ENCODE peak calls at places on chromosomes 11 and 22, in seven cellular contexts. O, P, E, T, N, D and C are unnamed samples.

GRCh38 chr11:16357776-16358175 is 1.4 kb upstream of the SOX6 start:
- DNase-seq in E (no peak), N (no peak), D (no peak), P (no peak), O (no peak), T (no peak), C (no peak)

GRCh38 chr22:23781533-23781932 is 5.2 kb upstream of the SMARCB1 start:
- DNase-seq in E (peak; percentile 32), D (no peak), O (no peak), P (peak; percentile 96), T (no peak), N (no peak), C (no peak)

GRCh38 chr11:6022954-6023353 is 7.6 kb downstream of the OR56A1 start:
- DNase-seq in P (peak; percentile 5), N (no peak), D (no peak), E (peak; percentile 3), O (peak; percentile 7), T (peak; percentile 9), C (peak; percentile 4)

GRCh38 chr11:96314326-96315050 is 28.5 kb downstream of the MAML2 start:
- DNase-seq in E (peak; percentile 51), O (no peak), D (no peak), T (no peak), N (no peak), P (peak; percentile 63), C (no peak)

GRCh38 chr11:17563248-17563647 is 16.2 kb downstream of the OTOG start:
- DNase-seq in D (no peak), E (no peak), O (peak; percentile 27), N (peak; percentile 69), P (no peak), T (no peak), C (no peak)

GRCh38 chr11:78138694-78139421 is 568 bp downstream of the ALG8 start:
- DNase-seq in D (no peak), O (no peak), N (no peak), E (peak; percentile 28), T (no peak), P (peak; percentile 54), C (no peak)

GRCh38 chr11:47415949-47416472 is 7.6 kb downstream of the SLC39A13 start:
- DNase-seq in O (no peak), P (peak; percentile 98), D (no peak), E (peak; percentile 89), T (no peak), N (peak; percentile 93), C (peak; percentile 89)

GRCh38 chr11:77842451-77843121 is 21.6 kb downstream of the AAMDC start:
- DNase-seq in D (no peak), N (no peak), T (no peak), P (peak; percentile 8), E (peak; percentile 26), O (no peak), C (no peak)

GRCh38 chr11:63985812-63986155 is 454 bp upstream of the OTUB1 start:
- DNase-seq in D (peak; percentile 64), T (peak; percentile 72), O (no peak), P (peak; percentile 57), E (no peak), N (peak; percentile 78), C (no peak)

GRCh38 chr11:71240865-71241691 is 11.3 kb downstream of the SHANK2 start:
- DNase-seq in N (peak; percentile 59), E (peak; percentile 90), P (peak; percentile 82), D (peak; percentile 53), O (no peak), T (no peak), C (peak; percentile 59)

GRCh38 chr11:102306817-102307814 is 10.2 kb upstream of the BIRC3 start:
- DNase-seq in T (peak; percentile 61), E (no peak), O (no peak), P (no peak), N (no peak), D (no peak), C (no peak)

GRCh38 chr11:75966546-75967287 is 151.7 kb downstream of the UVRAG start:
- DNase-seq in O (no peak), N (no peak), P (peak; percentile 90), T (no peak), E (peak; percentile 20), D (no peak), C (peak; percentile 72)

GRCh38 chr11:67040147-67040546 is 16.5 kb upstream of the RHOD start:
- DNase-seq in O (no peak), D (no peak), T (no peak), P (no peak), E (no peak), N (no peak), C (no peak)

GRCh38 chr11:46391578-46392420 is at the start of gene CHRM4:
- DNase-seq in E (no peak), P (peak; percentile 68), T (no peak), O (peak; percentile 86), D (peak; percentile 75), N (no peak), C (no peak)

GRCh38 chr11:34416746-34417145 is 22.0 kb upstream of the CAT start:
- DNase-seq in P (peak; percentile 48), O (no peak), E (no peak), N (no peak), T (no peak), D (no peak), C (no peak)

GRCh38 chr11:116513894-116514293 is 258.9 kb downstream of the BUD13 start:
- DNase-seq in T (no peak), O (peak; percentile 88), P (peak; percentile 3), E (peak; percentile 12), D (no peak), N (no peak), C (no peak)

GRCh38 chr11:115069599-115069998 is 391.3 kb downstream of the NXPE2 start:
- DNase-seq in E (no peak), T (no peak), D (no peak), N (no peak), P (no peak), O (no peak), C (no peak)

GRCh38 chr11:128164090-128164741 is 423.1 kb downstream of the ETS1 start:
- DNase-seq in D (no peak), N (no peak), T (no peak), E (no peak), O (no peak), P (no peak), C (no peak)

GRCh38 chr11:44847316-44847715 is 103.4 kb downstream of the TP53I11 start:
- DNase-seq in E (no peak), P (no peak), O (no peak), N (no peak), T (no peak), D (no peak), C (no peak)
- H3K4me3 ChIP-seq in E (no peak overlapping the region), P (no peak overlapping the region), O (no peak overlapping the region), N (no peak overlapping the region), T (no peak overlapping the region), D (no peak overlapping the region), C (no peak overlapping the region)

DNA sequence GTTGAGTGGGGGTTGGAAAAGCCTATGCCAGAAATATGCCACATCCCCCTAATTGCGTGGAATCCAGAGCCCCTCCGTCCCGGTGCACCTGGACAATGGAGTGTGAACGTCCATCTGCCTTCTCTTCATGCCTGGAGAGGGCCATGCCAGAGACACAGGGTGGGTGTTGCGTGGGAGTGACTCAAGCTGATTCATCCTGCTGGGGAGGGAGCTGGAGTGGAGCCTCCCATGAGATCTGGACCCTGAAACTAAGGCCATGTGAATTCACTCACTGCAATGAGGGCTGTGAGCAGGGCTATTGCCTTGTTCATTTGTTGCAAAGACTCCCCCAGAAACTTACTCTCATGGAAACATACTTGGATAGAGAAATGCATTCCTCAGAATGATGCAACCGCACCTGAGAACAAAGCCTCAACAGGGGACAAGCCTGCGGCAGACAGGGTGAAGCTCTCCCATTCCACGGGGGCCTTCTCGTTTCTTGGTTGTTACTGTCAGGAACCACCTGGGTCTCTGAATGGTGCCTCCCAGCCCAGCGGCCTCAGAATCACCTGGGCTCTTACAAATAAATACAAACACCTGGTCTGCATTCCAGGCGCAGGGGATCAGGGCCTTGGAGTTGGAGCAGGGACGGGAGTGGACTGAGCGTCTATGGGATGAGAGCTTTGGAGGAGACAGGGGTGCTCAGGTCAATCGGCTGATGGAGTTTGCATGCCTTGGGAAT is 1031.2 kb downstream of the BRD1 start:
- DNase-seq in O (no peak), D (no peak), T (no peak), P (no peak), N (no peak), E (no peak), C (no peak)
- H3K4me3 ChIP-seq in O (no peak overlapping the region), D (no peak overlapping the region), T (no peak overlapping the region), P (no peak overlapping the region), N (no peak overlapping the region), E (no peak overlapping the region), C (no peak overlapping the region)

DNA sequence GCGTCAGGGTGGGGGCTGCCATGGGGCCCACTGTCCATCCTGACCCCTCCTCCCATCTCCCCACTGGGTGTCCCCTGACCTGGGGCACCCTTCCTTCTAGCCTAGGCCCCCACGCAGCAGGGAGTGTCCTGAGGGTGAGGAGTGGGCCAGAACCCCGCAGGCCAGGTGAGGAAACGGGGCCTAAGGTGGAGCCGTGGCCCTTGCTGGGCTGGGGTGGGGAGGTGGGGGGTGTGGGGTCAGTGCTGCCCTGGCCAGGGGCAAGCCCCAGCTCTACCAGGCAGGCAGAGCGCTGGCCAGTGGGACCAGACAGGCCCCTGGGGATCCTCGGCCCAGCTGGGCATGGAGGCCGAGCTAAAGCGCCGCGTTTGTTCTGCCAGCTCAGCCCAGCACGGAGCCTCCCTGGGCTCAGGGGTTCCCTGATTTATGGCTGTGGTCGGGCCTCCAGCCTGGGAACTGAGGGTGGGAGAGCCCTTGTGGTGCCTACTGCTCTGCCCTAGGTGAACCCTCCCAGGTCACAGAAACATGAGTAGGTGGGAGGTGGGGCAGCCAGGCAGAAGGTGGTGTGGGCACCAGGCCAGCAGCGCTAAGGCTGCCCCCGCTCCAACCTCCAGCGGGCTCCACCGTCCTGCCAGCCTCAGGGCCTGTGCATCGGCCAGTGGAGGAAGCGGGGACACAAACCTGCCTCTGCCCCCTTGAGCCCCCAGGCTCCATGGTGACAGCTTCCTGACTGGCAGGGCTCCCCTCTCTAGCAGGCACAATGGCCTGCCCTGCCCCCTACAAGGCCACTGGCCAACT is 22.4 kb downstream of the TRMU start:
- DNase-seq in N (no peak), E (no peak), P (no peak), T (no peak), D (peak; percentile 53), O (no peak), C (no peak)
- H3K4me3 ChIP-seq in N (no peak overlapping the region), E (no peak overlapping the region), P (no peak overlapping the region), T (no peak overlapping the region), D (no peak overlapping the region), O (no peak overlapping the region), C (no peak overlapping the region)

DNA sequence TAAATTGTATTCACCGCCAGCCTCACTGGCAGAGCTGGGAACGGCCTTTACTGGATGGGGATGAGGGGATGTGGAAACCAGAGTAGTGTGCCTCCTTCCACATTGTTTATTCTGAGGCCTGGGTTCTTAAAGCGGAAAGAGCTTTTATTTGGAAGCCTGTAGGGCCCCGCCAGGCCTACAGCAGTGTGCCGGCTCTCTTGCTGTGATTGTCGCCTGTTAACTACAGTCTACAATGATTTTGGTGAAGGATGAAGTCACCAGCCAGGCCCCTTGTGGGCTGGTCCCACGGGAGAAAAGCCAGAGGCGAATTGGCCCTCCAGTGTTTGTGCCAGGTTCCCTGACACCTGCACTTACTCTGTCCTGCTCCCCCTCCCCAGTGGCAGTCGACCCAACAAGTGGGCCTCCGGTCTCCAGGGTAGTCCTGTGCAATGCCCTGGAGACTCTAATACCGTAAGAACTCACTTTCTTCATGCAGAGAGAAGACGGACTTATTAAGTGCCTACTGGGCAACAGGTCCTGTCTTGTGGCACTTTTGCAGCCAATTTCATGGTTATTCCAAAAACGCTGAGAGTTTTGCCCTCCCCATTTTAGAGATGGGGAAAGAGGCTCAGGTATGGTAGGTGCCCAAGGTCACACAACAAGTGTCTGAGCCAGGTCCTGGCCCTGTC is 1.2 kb downstream of the MICAL2 start:
- DNase-seq in O (no peak), N (no peak), E (no peak), T (no peak), P (no peak), D (no peak), C (no peak)
- H3K4me3 ChIP-seq in O (no peak overlapping the region), N (peak overlapping the region; percentile 94), E (peak overlapping the region; percentile 97), T (peak overlapping the region; percentile 47), P (peak overlapping the region; percentile 76), D (peak overlapping the region; percentile 84), C (peak overlapping the region; percentile 80)